ENCODE peak calls at places on chromosomes 13 and 19, in eight cellular contexts. One of them, this sample, is unnamed.

GRCh38 chr19:48501961-48502719 is 9.5 kb downstream of the LMTK3 start:
- DNase-seq in AG10803: no peak
- DNase-seq in activated CD4-positive, alpha-beta T cell treated with anti-CD3 and anti-CD28 coated beads, Interleukin-2, amount 50 U/mL, for 1 hour: peak; percentile 76
- DNase-seq in brain microvascular endothelial cell: no peak
- DNase-seq in activated CD8-positive, alpha-beta memory T cell treated with anti-CD3 and anti-CD28 coated beads, Interleukin-2, amount 50 U/mL, for 4 hours: peak; percentile 68
- DNase-seq in PC-3: peak; percentile 92
- DNase-seq in BJ: no peak
- DNase-seq in pancreas: peak; percentile 97
- DNase-seq in this sample: peak; percentile 87

GRCh38 chr19:38134538-38135149 is 89.4 kb downstream of the DPF1 start:
- DNase-seq in AG10803: peak; percentile 30
- DNase-seq in activated CD4-positive, alpha-beta T cell treated with anti-CD3 and anti-CD28 coated beads, Interleukin-2, amount 50 U/mL, for 1 hour: peak; percentile 10
- DNase-seq in brain microvascular endothelial cell: peak; percentile 32
- DNase-seq in activated CD8-positive, alpha-beta memory T cell treated with anti-CD3 and anti-CD28 coated beads, Interleukin-2, amount 50 U/mL, for 4 hours: no peak
- DNase-seq in PC-3: peak; percentile 36
- DNase-seq in BJ: no peak
- DNase-seq in pancreas: peak; percentile 40
- DNase-seq in this sample: no peak

GRCh38 chr13:75425216-75426009 is 56.6 kb downstream of the TBC1D4 start:
- DNase-seq in AG10803: no peak
- DNase-seq in activated CD4-positive, alpha-beta T cell treated with anti-CD3 and anti-CD28 coated beads, Interleukin-2, amount 50 U/mL, for 1 hour: no peak
- DNase-seq in brain microvascular endothelial cell: no peak
- DNase-seq in activated CD8-positive, alpha-beta memory T cell treated with anti-CD3 and anti-CD28 coated beads, Interleukin-2, amount 50 U/mL, for 4 hours: no peak
- DNase-seq in PC-3: no peak
- DNase-seq in BJ: no peak
- DNase-seq in pancreas: no peak
- DNase-seq in this sample: no peak

GRCh38 chr19:33553530-33554310 is 32.1 kb upstream of the PEPD start:
- DNase-seq in AG10803: no peak
- DNase-seq in activated CD4-positive, alpha-beta T cell treated with anti-CD3 and anti-CD28 coated beads, Interleukin-2, amount 50 U/mL, for 1 hour: no peak
- DNase-seq in brain microvascular endothelial cell: no peak
- DNase-seq in activated CD8-positive, alpha-beta memory T cell treated with anti-CD3 and anti-CD28 coated beads, Interleukin-2, amount 50 U/mL, for 4 hours: no peak
- DNase-seq in PC-3: no peak
- DNase-seq in BJ: no peak
- DNase-seq in pancreas: no peak
- DNase-seq in this sample: no peak

GRCh38 chr19:54533476-54533875 is 30.8 kb downstream of the LAIR2 start:
- DNase-seq in AG10803: no peak
- DNase-seq in activated CD4-positive, alpha-beta T cell treated with anti-CD3 and anti-CD28 coated beads, Interleukin-2, amount 50 U/mL, for 1 hour: no peak
- DNase-seq in brain microvascular endothelial cell: no peak
- DNase-seq in activated CD8-positive, alpha-beta memory T cell treated with anti-CD3 and anti-CD28 coated beads, Interleukin-2, amount 50 U/mL, for 4 hours: no peak
- DNase-seq in PC-3: no peak
- DNase-seq in BJ: no peak
- DNase-seq in pancreas: no peak
- DNase-seq in this sample: no peak

GRCh38 chr19:33621811-33622504 is at the start of gene CHST8:
- DNase-seq in AG10803: peak; percentile 20
- DNase-seq in activated CD4-positive, alpha-beta T cell treated with anti-CD3 and anti-CD28 coated beads, Interleukin-2, amount 50 U/mL, for 1 hour: no peak
- DNase-seq in brain microvascular endothelial cell: no peak
- DNase-seq in activated CD8-positive, alpha-beta memory T cell treated with anti-CD3 and anti-CD28 coated beads, Interleukin-2, amount 50 U/mL, for 4 hours: no peak
- DNase-seq in PC-3: no peak
- DNase-seq in BJ: no peak
- DNase-seq in pancreas: peak; percentile 53
- DNase-seq in this sample: no peak

GRCh38 chr13:99800951-99801350 is 170.6 kb downstream of the ZIC5 start:
- DNase-seq in AG10803: no peak
- DNase-seq in activated CD4-positive, alpha-beta T cell treated with anti-CD3 and anti-CD28 coated beads, Interleukin-2, amount 50 U/mL, for 1 hour: no peak
- DNase-seq in brain microvascular endothelial cell: no peak
- DNase-seq in activated CD8-positive, alpha-beta memory T cell treated with anti-CD3 and anti-CD28 coated beads, Interleukin-2, amount 50 U/mL, for 4 hours: no peak
- DNase-seq in PC-3: no peak
- DNase-seq in BJ: no peak
- DNase-seq in pancreas: no peak
- DNase-seq in this sample: no peak

GRCh38 chr19:38831142-38831605 is 420 bp downstream of the ECH1 start:
- DNase-seq in AG10803: peak; percentile 97
- DNase-seq in activated CD4-positive, alpha-beta T cell treated with anti-CD3 and anti-CD28 coated beads, Interleukin-2, amount 50 U/mL, for 1 hour: no peak
- DNase-seq in brain microvascular endothelial cell: peak; percentile 95
- DNase-seq in activated CD8-positive, alpha-beta memory T cell treated with anti-CD3 and anti-CD28 coated beads, Interleukin-2, amount 50 U/mL, for 4 hours: no peak
- DNase-seq in PC-3: peak; percentile 91
- DNase-seq in BJ: peak; percentile 85
- DNase-seq in pancreas: peak; percentile 86
- DNase-seq in this sample: peak; percentile 74

GRCh38 chr13:25902946-25903345 is 148.9 kb downstream of the SHISA2 start:
- DNase-seq in AG10803: no peak
- DNase-seq in activated CD4-positive, alpha-beta T cell treated with anti-CD3 and anti-CD28 coated beads, Interleukin-2, amount 50 U/mL, for 1 hour: no peak
- DNase-seq in brain microvascular endothelial cell: no peak
- DNase-seq in activated CD8-positive, alpha-beta memory T cell treated with anti-CD3 and anti-CD28 coated beads, Interleukin-2, amount 50 U/mL, for 4 hours: no peak
- DNase-seq in PC-3: no peak
- DNase-seq in BJ: no peak
- DNase-seq in pancreas: no peak
- DNase-seq in this sample: no peak

GRCh38 chr13:27043013-27043412 is 128.6 kb downstream of the USP12 start:
- DNase-seq in AG10803: peak; percentile 97
- DNase-seq in activated CD4-positive, alpha-beta T cell treated with anti-CD3 and anti-CD28 coated beads, Interleukin-2, amount 50 U/mL, for 1 hour: no peak
- DNase-seq in brain microvascular endothelial cell: peak; percentile 94
- DNase-seq in activated CD8-positive, alpha-beta memory T cell treated with anti-CD3 and anti-CD28 coated beads, Interleukin-2, amount 50 U/mL, for 4 hours: no peak
- DNase-seq in PC-3: peak; percentile 93
- DNase-seq in BJ: peak; percentile 96
- DNase-seq in pancreas: no peak
- DNase-seq in this sample: no peak